ENCODE peak calls at places on chromosomes 13 and 19, in ten cellular contexts. L is HCT116, C is mammary epithelial cell, R is prostate gland, U is uterus, J is AG04449, P is endothelial cell of umbilical vein, Y is pancreas, K is spleen, A is thoracic aorta. X is an unnamed sample.

GRCh38 chr19:36213793-36214387 is 575 bp downstream of the ZNF565 start:
- DNase-seq in L (no peak), C (no peak), R (peak), U (no peak), J (no peak), P (no peak), Y (no peak), K (no peak), A (peak), X (no peak)

GRCh38 chr19:55069137-55069858 is 6.3 kb upstream of the RDH13 start:
- DNase-seq in L (no peak), C (peak), R (peak), U (no peak), J (no peak), P (no peak), Y (peak), K (no peak), A (no peak), X (no peak)

GRCh38 chr19:1777149-1777548 is 23.8 kb downstream of the ONECUT3 start:
- DNase-seq in L (no peak), C (no peak), R (no peak), U (no peak), J (no peak), P (no peak), Y (no peak), K (no peak), A (no peak), X (no peak)

GRCh38 chr19:44617481-44617880 is 4.1 kb downstream of the IGSF23 start:
- DNase-seq in L (no peak), C (no peak), R (no peak), U (no peak), J (no peak), P (peak), Y (no peak), K (no peak), A (no peak), X (no peak)

GRCh38 chr13:37868691-37869505 is 674 bp downstream of the TRPC4 start:
- DNase-seq in L (no peak), C (no peak), R (no peak), U (no peak), J (no peak), P (peak), Y (no peak), K (no peak), A (no peak), X (no peak)

GRCh38 chr13:30898721-30899188 is 7.3 kb upstream of the MEDAG start:
- DNase-seq in L (no peak), C (peak), R (no peak), U (peak), J (peak), P (peak), Y (no peak), K (no peak), A (peak), X (peak)

GRCh38 chr13:112062619-112063308 is 4.2 kb upstream of the SOX1 start:
- DNase-seq in L (no peak), C (no peak), R (no peak), U (no peak), J (no peak), P (no peak), Y (no peak), K (peak), A (no peak), X (no peak)

GRCh38 chr19:5578094-5578846 is 10.5 kb upstream of the TINCR start:
- DNase-seq in L (no peak), C (peak), R (peak), U (peak), J (no peak), P (peak), Y (peak), K (peak), A (no peak), X (no peak)

GRCh38 chr13:37473035-37473434 is 125.5 kb downstream of the POSTN start:
- DNase-seq in L (no peak), C (no peak), R (no peak), U (no peak), J (no peak), P (no peak), Y (no peak), K (no peak), A (no peak), X (no peak)

GRCh38 chr19:45637890-45638667 is 1.1 kb downstream of the EML2 start:
- DNase-seq in L (no peak), C (peak), R (peak), U (no peak), J (no peak), P (no peak), Y (no peak), K (no peak), A (no peak), X (no peak)

GRCh38 chr19:506404-507285 is 652 bp upstream of the TPGS1 start:
- DNase-seq in L (peak), C (peak), R (peak), U (peak), J (peak), P (peak), Y (peak), K (peak), A (peak), X (peak)

GRCh38 chr13:40388617-40389016 is 277.8 kb downstream of the FOXO1 start:
- DNase-seq in L (no peak), C (no peak), R (no peak), U (no peak), J (no peak), P (no peak), Y (no peak), K (peak), A (no peak), X (no peak)

GRCh38 chr13:107276936-107277335 is 709.0 kb upstream of the ARGLU1 start:
- DNase-seq in L (no peak), C (no peak), R (no peak), U (no peak), J (no peak), P (no peak), Y (no peak), K (no peak), A (no peak), X (no peak)

GRCh38 chr13:66553391-66553790 is 676.7 kb downstream of the PCDH9 start:
- DNase-seq in L (no peak), C (no peak), R (no peak), U (no peak), J (no peak), P (no peak), Y (no peak), K (no peak), A (no peak), X (no peak)

GRCh38 chr19:52190679-52191293 is 934 bp downstream of the PPP2R1A start:
- DNase-seq in L (no peak), C (peak), R (no peak), U (no peak), J (no peak), P (no peak), Y (peak), K (peak), A (no peak), X (no peak)

DNA sequence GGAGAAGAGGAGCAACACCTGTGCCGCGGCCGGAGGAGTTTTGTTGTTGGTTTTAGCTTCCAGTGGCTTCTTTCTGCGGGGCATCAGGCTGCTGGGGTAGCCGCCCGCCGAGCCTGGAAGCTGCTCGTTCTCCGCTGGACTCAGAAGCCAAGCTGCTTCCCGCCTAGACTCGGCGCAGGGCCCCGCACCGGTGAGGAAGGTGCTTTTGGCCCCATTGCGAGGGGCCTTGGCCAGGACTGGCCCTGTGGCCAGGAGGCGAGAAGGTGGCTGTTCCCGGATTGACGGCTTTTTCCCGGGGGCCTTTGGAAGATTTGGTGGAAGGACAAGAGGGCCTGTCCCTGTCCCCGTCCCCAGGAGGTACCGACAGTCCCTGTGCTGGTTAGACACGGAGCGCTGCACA is 28.8 kb downstream of the CERS1 start:
- DNase-seq in L (no peak), C (no peak), R (no peak), U (no peak), J (no peak), P (no peak), Y (no peak), K (peak), A (no peak), X (no peak)
- H3K4me3 ChIP-seq in L (no peak), C (no peak), R (no peak), U (no peak), J (no peak), P (no peak), Y (no peak), K (no peak), A (no peak), X (no peak)

GRCh38 chr19:12828494-12828893 is 5.9 kb downstream of the RTBDN start:
- DNase-seq in L (no peak), C (no peak), R (no peak), U (no peak), J (no peak), P (no peak), Y (peak), K (no peak), A (no peak), X (no peak)

GRCh38 chr19:12821761-12822160 is 12.6 kb downstream of the RTBDN start:
- DNase-seq in L (no peak), C (peak), R (no peak), U (no peak), J (no peak), P (no peak), Y (no peak), K (no peak), A (no peak), X (no peak)

GRCh38 chr19:12825259-12826131 is 8.9 kb downstream of the RTBDN start:
- DNase-seq in L (no peak), C (no peak), R (no peak), U (no peak), J (no peak), P (peak), Y (peak), K (no peak), A (no peak), X (no peak)
- TF ChIP-seq CTCF in L (peak), C (peak), R (no peak), U (no peak), J (peak), P (peak), Y (no peak), K (no peak), A (no peak), X (peak)

DNA sequence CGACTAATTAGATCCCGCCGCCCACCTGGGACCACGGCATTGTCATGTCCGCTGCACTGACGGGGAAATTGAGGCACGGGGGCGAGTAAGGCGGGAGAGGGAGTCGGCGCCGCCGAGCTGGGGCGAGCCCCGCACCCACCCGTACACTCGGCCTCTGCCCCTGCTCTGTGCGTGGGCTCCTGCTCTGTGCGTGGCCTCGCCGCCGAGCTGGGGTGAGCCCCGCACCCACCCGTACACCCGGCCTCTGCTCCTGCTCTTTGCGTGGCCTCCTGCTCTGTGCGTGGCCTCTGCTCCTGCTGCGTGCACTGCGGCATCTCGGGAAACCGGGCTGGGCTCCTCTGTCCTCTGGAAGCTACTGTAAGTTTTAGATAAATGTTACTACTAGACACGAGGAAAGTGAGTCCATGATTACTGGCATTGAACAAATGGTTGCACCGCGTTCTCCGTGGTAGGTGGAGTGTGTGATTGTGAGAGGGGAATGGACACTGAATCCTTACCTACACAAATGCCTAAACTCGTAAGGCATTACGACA is 826 bp upstream of the C1QTNF9 start:
- DNase-seq in L (no peak), C (no peak), R (no peak), U (no peak), J (no peak), P (no peak), Y (no peak), K (no peak), A (no peak), X (no peak)
- H3K4me3 ChIP-seq in L (no peak), C (no peak), R (no peak), U (no peak), J (no peak), P (no peak), Y (no peak), K (no peak), A (no peak), X (no peak)

DNA sequence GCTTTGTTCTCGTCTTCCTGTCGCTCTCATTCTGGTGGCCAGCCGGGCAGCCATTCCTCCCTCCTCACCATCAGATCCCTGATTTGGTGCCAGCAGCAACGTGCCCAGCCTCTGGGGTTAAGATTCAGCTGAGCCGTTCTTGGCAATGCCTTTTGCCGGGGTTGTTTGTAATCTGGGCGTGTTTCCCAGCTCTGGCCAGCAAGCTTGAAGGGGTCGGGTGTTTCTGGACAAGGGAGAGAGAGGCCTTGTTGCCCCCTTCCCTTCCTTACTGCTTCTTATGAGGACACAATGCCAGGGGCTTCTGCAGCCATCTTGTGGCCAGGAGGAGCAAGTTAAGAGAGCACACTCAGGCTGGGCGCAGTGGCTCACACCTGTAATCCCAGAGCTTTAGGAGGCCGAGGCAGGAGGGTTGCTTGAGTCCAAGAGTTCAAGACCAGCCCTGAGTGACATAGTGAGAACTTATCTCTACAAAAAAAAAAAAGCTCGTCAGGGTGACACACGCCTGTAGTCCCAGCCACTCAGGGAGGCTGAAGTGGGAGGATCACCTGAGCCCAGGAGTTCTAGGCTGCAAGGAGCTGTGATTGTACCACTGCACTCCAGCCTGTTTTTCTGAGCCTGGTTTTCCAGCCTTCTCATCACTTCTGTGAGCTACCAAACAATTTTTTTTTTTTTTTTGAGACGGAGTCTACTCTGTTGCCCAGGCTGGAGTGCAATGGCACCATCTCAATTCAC is 10.7 kb upstream of the CRTC1 start:
- DNase-seq in L (no peak), C (no peak), R (no peak), U (no peak), J (no peak), P (peak), Y (peak), K (no peak), A (no peak), X (no peak)
- TF ChIP-seq CTCF in L (peak), C (no peak), R (no peak), U (peak), J (peak), P (peak), Y (no peak), K (no peak), A (peak), X (peak)

GRCh38 chr19:38209671-38210457 is 14.2 kb downstream of the DPF1 start:
- DNase-seq in L (no peak), C (no peak), R (peak), U (peak), J (no peak), P (peak), Y (no peak), K (no peak), A (peak), X (no peak)
- H3K4me3 ChIP-seq in L (no peak), C (peak), R (no peak), U (peak), J (peak), P (no peak), Y (no peak), K (no peak), A (peak), X (no peak)

GRCh38 chr13:77506874-77507273 is 28.6 kb upstream of the SCEL start:
- DNase-seq in L (peak), C (no peak), R (no peak), U (no peak), J (no peak), P (peak), Y (no peak), K (no peak), A (no peak), X (no peak)
- TF ChIP-seq CTCF in L (peak), C (no peak), R (no peak), U (no peak), J (no peak), P (peak), Y (no peak), K (no peak), A (peak), X (peak)